ENCODE peak calls at places on chromosomes 12 and 14, in five cellular contexts. U is CD4-positive, alpha-beta T cell; F is fibroblast of lung; Y is osteoblast; O is PC-9. M is an unnamed sample.

GRCh38 chr14:74619672-74620131 is 7.7 kb upstream of the LTBP2 start:
- DNase-seq in O (peak; percentile 99), Y (peak; percentile 92), F (peak; percentile 97), U (no peak), M (no peak)

GRCh38 chr14:50363734-50364113 is 33.0 kb downstream of the CDKL1 start:
- DNase-seq in Y (no peak), F (peak; percentile 35), O (no peak), U (no peak), M (no peak)

GRCh38 chr14:85359505-85359904 is 170.4 kb upstream of the FLRT2 start:
- DNase-seq in Y (no peak), U (no peak), O (no peak), F (no peak), M (no peak)

GRCh38 chr12:85923767-85924331 is 49.8 kb downstream of the NTS start:
- DNase-seq in O (no peak), F (peak; percentile 68), U (no peak), Y (peak; percentile 22), M (no peak)

GRCh38 chr12:45324391-45324790 is 108.5 kb downstream of the ANO6 start:
- DNase-seq in Y (no peak), U (no peak), F (no peak), O (no peak), M (no peak)

GRCh38 chr14:20494935-20495766 is 10.2 kb upstream of the RNASE10 start:
- DNase-seq in U (no peak), O (peak; percentile 63), F (peak; percentile 36), Y (no peak), M (no peak)

GRCh38 chr14:76309572-76310551 is 66.1 kb upstream of the ESRRB start:
- DNase-seq in O (no peak), Y (peak; percentile 81), F (no peak), U (no peak), M (no peak)

GRCh38 chr14:77316872-77317271 is 3.8 kb downstream of the POMT2 start:
- DNase-seq in F (no peak), Y (no peak), U (no peak), O (no peak), M (no peak)

GRCh38 chr12:645563-646071 is 17.6 kb downstream of the NINJ2 start:
- DNase-seq in O (no peak), U (no peak), F (peak; percentile 63), Y (peak; percentile 92), M (peak; percentile 46)

GRCh38 chr12:80846930-80847329 is 90.8 kb downstream of the LIN7A start:
- DNase-seq in F (no peak), U (no peak), O (no peak), Y (no peak), M (no peak)

GRCh38 chr12:59007620-59008019 is 87.3 kb upstream of the LRIG3 start:
- DNase-seq in Y (no peak), O (no peak), F (no peak), U (no peak), M (no peak)

GRCh38 chr14:94056579-94057308 is 24.3 kb downstream of the DDX24 start:
- DNase-seq in Y (no peak), F (no peak), O (no peak), U (no peak), M (no peak)

DNA sequence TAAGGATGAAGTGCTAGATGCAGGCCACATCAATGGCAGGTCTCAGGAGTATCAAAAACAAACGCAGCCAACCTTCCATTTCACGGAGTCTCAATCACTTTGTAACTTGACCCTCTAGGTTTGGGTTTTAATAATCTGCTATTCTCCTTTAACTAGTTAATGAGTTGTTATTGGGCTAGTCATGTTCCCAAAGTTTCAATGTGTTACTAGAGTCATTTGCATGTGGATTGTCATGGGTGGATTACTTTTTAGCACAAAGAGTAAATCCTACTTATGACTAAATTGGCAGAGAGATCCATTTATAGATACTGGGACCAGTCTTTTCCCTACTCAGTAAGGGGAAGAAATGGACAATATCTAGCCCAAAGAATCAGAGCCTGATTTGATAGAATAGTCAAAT is 151.0 kb downstream of the BCAT1 start:
- DNase-seq in Y (no peak), O (no peak), U (no peak), F (no peak), M (no peak)
- H3K27ac ChIP-seq in Y (no peak overlapping the region), O (no peak overlapping the region), U (no peak overlapping the region), F (no peak overlapping the region), M (no peak overlapping the region)

GRCh38 chr14:90423166-90423565 is 26.3 kb downstream of the CALM1 start:
- DNase-seq in F (no peak), U (no peak), O (no peak), Y (no peak), M (no peak)

GRCh38 chr14:90421001-90421580 is 24.3 kb downstream of the CALM1 start:
- DNase-seq in U (no peak), F (no peak), O (no peak), Y (no peak), M (no peak)

GRCh38 chr14:90424075-90424474 is 27.2 kb downstream of the CALM1 start:
- DNase-seq in U (no peak), O (no peak), Y (no peak), F (no peak), M (no peak)

GRCh38 chr14:90419200-90419599 is 22.4 kb downstream of the CALM1 start:
- DNase-seq in O (peak; percentile 88), Y (peak; percentile 94), U (no peak), F (peak; percentile 93), M (peak; percentile 23)

DNA sequence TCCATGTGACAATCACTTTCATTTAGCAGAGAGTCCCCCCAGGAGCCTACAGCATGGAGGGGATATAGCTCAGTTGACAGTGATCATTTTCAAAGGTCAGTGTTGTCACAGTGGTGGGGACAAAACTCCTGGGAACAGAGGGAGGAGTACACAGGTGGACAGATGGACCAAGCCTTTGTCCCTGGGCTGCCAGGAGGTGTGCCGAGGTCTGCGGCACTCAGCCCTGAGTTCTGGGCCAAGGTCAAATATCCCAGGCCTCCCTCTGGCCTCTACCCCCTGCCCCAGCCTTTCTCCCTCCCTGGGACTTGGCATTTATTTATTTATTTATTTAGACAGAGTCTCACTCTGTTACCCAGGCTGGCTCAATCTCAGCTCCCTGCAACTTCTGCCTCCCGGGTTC is 24.8 kb downstream of the CALM1 start:
- DNase-seq in U (no peak), F (no peak), Y (no peak), O (no peak), M (no peak)
- H3K27ac ChIP-seq in U (no peak overlapping the region), F (no peak overlapping the region), Y (no peak overlapping the region), O (no peak overlapping the region), M (no peak overlapping the region)

GRCh38 chr12:1740161-1740948 is 49.5 kb downstream of the ADIPOR2 start:
- DNase-seq in F (no peak), U (no peak), Y (no peak), O (peak; percentile 39), M (no peak)
- H3K27ac ChIP-seq in F (no peak overlapping the region), U (no peak overlapping the region), Y (no peak overlapping the region), O (peak overlapping the region; percentile 17), M (no peak overlapping the region)

DNA sequence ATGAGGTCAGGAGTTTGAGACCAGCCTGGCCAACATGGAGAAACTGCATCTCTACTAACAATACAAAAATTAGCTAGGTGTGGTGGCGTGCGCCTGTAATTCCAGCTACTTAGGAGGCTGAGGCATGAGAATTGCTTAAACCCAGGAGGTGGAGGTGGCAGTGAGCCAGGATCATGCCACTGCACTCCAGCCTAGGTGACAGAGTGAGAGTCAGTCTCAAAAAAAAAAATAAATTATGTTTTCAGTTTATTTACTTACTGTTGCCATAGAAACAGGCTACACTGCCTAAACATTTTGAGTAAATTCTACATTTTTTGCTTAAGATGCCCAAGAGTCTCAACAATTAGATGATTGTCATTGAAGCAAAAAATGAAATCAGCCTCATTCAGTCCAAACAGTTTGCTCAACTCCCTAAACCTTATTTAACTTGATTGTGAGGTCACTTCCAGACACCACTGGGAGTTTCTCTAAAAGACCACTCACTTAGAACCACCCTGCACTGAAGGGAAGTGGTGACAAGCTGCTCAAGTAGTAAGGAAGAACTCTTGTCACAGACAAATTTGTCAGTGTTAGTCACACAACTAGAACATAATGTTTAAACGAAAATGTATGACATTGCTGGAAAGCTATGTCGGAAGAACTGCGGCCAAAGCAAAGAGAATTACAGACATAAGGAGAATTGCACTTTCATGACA is 9.8 kb upstream of the GNPNAT1 start:
- DNase-seq in U (no peak), Y (peak; percentile 89), O (no peak), F (peak; percentile 85), M (no peak)
- H3K27ac ChIP-seq in U (no peak overlapping the region), Y (peak overlapping the region; percentile 91), O (no peak overlapping the region), F (peak overlapping the region; percentile 94), M (no peak overlapping the region)

DNA sequence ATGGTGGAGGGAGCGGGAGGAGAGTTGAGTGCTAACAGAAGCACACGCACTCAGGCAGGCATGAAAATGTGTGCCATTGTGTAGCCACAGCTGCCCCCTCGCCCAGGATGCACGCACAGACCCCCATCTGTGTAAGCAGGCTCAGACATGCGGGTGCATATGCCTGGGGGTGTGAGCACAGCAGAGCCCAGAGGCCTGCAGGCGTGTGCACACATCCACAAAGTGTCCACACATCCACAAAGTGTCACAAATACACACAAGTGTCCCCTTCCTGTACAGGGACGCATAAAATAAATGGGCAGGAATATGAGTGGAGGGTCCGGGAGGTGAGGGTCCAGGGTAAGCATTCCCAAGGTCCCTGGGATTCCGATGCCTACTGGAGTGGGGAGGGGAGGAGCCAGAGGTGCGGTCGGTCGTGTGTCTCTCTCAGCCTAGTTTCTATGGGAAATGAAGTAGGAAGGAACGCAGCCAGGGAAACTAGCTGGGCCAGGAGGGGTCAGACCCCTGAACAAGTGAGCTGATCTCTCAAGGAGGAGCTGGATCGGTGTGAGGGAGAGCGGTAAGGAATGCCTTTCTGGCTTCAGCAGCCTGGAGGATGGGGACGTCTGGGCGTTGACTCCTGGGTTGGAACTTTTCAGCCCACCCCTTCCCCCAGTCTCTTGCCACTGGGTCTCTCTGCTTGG is 669 bp upstream of the KRT7 start:
- DNase-seq in F (no peak), O (peak; percentile 61), U (no peak), Y (peak; percentile 80), M (no peak)
- H3K27ac ChIP-seq in F (no peak overlapping the region), O (peak overlapping the region; percentile 97), U (no peak overlapping the region), Y (no peak overlapping the region), M (no peak overlapping the region)

GRCh38 chr12:49777341-49777740 is 36.0 kb downstream of the TMBIM6 start:
- DNase-seq in U (no peak), Y (no peak), F (no peak), O (no peak), M (no peak)

GRCh38 chr12:49777800-49778748 is 36.7 kb downstream of the TMBIM6 start:
- DNase-seq in F (peak; percentile 19), U (peak; percentile 76), Y (peak; percentile 36), O (no peak), M (no peak)

GRCh38 chr12:49776413-49776812 is 35.1 kb downstream of the TMBIM6 start:
- DNase-seq in U (peak; percentile 28), Y (peak; percentile 77), O (peak; percentile 51), F (peak; percentile 87), M (peak; percentile 41)

DNA sequence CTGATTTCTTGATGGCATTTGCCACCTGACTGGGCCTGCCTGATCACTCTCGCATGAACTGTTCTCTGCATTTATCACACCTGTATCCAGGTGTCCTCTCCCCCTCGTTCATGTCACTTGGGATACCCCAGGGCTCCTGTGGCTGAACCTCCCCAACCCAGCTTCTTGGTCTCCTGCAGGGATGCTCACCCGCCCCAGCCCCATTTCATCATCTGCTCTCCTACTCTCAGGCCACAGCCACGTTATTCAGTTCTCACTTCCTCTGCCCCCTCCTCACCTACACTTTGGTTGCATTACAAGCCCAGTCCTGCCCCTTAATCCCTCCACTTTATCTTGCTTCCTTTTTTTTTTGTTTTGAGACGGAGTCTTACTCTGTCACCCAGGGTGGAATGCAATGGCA is 35.5 kb downstream of the TMBIM6 start:
- DNase-seq in F (no peak), Y (no peak), U (no peak), O (no peak), M (no peak)
- H3K27ac ChIP-seq in F (no peak overlapping the region), Y (no peak overlapping the region), U (no peak overlapping the region), O (no peak overlapping the region), M (no peak overlapping the region)

M was measured in caudate nucleus.